ENCODE peak calls at places on chromosomes 2 and 18, in six cellular contexts. Z, H, M, P, V and L are unnamed samples.
A peak's percentile ranks its signal among the peaks of the same experiment; 100 is the strongest.

GRCh38 chr2:46317092-46317486 is 19.9 kb downstream of the EPAS1 start:
- DNase-seq in H (no peak), P (no peak), Z (no peak), M (no peak), V (no peak), L (no peak)

GRCh38 chr18:2303517-2304238 is 267.6 kb downstream of the METTL4 start:
- DNase-seq in V (no peak), P (no peak), H (no peak), Z (no peak), M (no peak), L (no peak)

GRCh38 chr2:26243643-26244478 is 571 bp downstream of the HADHA start:
- DNase-seq in V (no peak), M (peak; percentile 77), P (no peak), Z (no peak), H (no peak), L (peak; percentile 64)

GRCh38 chr2:60957643-60958042 is 59.9 kb upstream of the PEX13 start:
- DNase-seq in H (no peak), V (no peak), Z (no peak), M (no peak), P (no peak), L (no peak)

GRCh38 chr2:54770211-54770610 is 46.7 kb downstream of the EML6 start:
- DNase-seq in V (no peak), P (no peak), Z (no peak), H (no peak), M (no peak), L (no peak)

GRCh38 chr2:120287183-120288015 is 34.7 kb downstream of the RALB start:
- DNase-seq in H (no peak), V (no peak), P (no peak), M (peak; percentile 36), Z (no peak), L (no peak)

GRCh38 chr2:9166579-9167392 is 39.8 kb upstream of the ASAP2 start:
- DNase-seq in H (no peak), V (no peak), Z (no peak), M (no peak), P (no peak), L (no peak)

GRCh38 chr18:3596324-3597158 is 146.6 kb downstream of the TGIF1 start:
- DNase-seq in M (peak; percentile 84), Z (peak; percentile 77), P (no peak), H (peak; percentile 43), V (no peak), L (no peak)

GRCh38 chr2:161992526-161992925 is 81.5 kb downstream of the DPP4 start:
- DNase-seq in P (no peak), Z (no peak), M (no peak), H (no peak), V (no peak), L (no peak)

GRCh38 chr2:1591978-1592907 is 152.1 kb downstream of the PXDN start:
- DNase-seq in M (peak; percentile 25), H (peak; percentile 76), P (peak; percentile 36), Z (peak; percentile 92), V (no peak), L (peak; percentile 89)

GRCh38 chr2:238162516-238163441 is 4.0 kb downstream of the ERFE start:
- DNase-seq in M (no peak), P (no peak), V (no peak), H (no peak), Z (no peak), L (peak; percentile 5)

GRCh38 chr2:230905448-230906430 is 19.3 kb downstream of the GPR55 start:
- DNase-seq in P (no peak), Z (peak; percentile 48), V (no peak), M (peak; percentile 80), H (no peak), L (peak; percentile 41)

GRCh38 chr2:229641676-229642075 is 72.7 kb downstream of the DNER start:
- DNase-seq in P (no peak), Z (no peak), M (no peak), H (no peak), V (no peak), L (no peak)
- TF ChIP-seq CTCF in P (peak; percentile 15), Z (no peak), M (no peak), H (no peak), V (no peak), L (no peak)

GRCh38 chr2:3689998-3690748 is 13.2 kb upstream of the DCDC2C start:
- DNase-seq in M (no peak), H (no peak), Z (no peak), P (no peak), V (no peak), L (no peak)

GRCh38 chr2:3696542-3696941 is 6.8 kb upstream of the DCDC2C start:
- DNase-seq in P (no peak), M (no peak), H (no peak), Z (no peak), V (no peak), L (no peak)

GRCh38 chr2:3692375-3692774 is 11.0 kb upstream of the DCDC2C start:
- DNase-seq in P (no peak), Z (no peak), V (no peak), M (peak; percentile 48), H (no peak), L (no peak)
- TF ChIP-seq CTCF in P (peak; percentile 63), Z (no peak), V (peak; percentile 6), M (peak; percentile 46), H (peak; percentile 44), L (no peak)

GRCh38 chr2:112958428-112959108 is 19.2 kb upstream of the IL36G start:
- DNase-seq in V (peak; percentile 74), P (no peak), Z (no peak), M (peak; percentile 90), H (no peak), L (no peak)

GRCh38 chr2:112960230-112960825 is 17.5 kb upstream of the IL36G start:
- DNase-seq in P (no peak), Z (no peak), M (no peak), H (no peak), V (peak; percentile 60), L (no peak)

GRCh38 chr2:112957511-112957910 is 20.3 kb upstream of the IL36G start:
- DNase-seq in P (no peak), M (no peak), H (no peak), V (no peak), Z (no peak), L (no peak)

GRCh38 chr2:112962308-112963175 is 15.3 kb upstream of the IL36G start:
- DNase-seq in P (no peak), H (no peak), V (peak; percentile 45), M (no peak), Z (no peak), L (no peak)

GRCh38 chr2:112959109-112959591 is 18.7 kb upstream of the IL36G start:
- DNase-seq in Z (no peak), P (no peak), M (peak; percentile 35), H (no peak), V (peak; percentile 57), L (no peak)
- TF ChIP-seq CTCF in Z (no peak), P (peak; percentile 34), M (no peak), H (no peak), V (no peak), L (no peak)

DNA sequence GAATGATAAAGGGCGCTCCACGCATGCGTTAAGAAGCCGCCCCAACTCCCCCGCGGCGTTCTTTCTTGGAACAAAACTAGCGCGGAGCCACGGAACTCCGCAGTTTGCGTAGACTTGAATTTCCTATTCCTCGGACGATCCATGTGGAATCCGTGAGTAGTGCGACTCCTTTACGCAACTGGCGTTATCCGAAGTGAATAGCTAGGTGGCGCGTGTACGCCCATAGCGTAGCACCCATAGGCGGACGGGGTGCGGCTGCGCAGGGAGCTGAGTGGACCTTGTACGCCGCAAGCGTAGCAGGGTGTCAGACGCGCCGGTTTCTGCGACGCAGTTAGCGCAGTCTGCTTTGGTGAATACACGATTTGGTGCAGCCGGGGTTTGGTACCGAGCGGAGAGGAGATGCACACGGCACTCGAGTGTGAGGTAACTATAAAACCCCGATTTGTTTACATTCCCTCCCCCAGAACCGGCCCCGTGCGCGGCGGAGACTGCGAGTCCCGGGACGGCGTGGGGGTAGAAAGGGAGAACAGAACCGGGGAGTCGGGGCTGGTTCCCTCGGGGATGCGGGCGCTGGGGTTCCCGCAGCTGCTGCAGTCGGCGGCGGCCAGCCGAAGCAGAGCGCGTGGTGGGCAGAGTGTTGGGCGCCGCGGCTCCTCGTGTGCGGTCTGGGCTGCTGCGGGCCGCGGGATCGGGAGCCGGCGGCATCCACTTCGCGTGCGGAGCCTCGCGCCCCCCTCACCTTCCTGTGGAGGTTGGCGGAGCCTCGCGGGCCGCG is at the start of gene SLC39A10:
- DNase-seq in P (peak; percentile 97), H (peak; percentile 97), M (peak; percentile 98), Z (peak; percentile 99), V (peak; percentile 99), L (peak; percentile 99)
- TF ChIP-seq CTCF in P (no peak), H (peak; percentile 40), M (no peak), Z (peak; percentile 43), V (peak; percentile 41), L (peak; percentile 4)

DNA sequence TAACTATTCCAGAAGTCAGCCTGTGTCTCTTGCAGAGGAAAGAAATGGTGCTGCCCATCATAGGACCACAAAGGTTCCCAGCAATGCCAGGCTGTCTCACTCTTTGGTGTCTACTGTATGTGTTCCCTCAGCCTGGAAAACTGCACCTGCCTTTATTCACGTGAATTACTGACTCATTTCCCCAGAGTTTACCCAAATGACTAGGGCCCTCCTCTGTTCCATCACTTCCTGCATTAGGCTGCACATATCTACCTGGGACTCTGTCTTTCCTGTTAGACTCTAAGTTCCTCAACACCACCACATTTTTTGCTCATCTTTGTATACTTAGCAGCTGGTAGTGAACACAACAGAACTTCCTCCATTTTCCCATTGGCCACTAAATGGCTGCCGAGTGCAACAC is 188.3 kb downstream of the FHOD3 start:
- DNase-seq in V (no peak), Z (no peak), H (no peak), M (no peak), P (no peak), L (peak; percentile 31)
- TF ChIP-seq CTCF in V (no peak), Z (no peak), H (no peak), M (no peak), P (no peak), L (no peak)

GRCh38 chr2:30108192-30108591 is 38.6 kb upstream of the YPEL5 start:
- DNase-seq in M (peak; percentile 11), V (peak; percentile 86), Z (no peak), P (no peak), H (no peak), L (no peak)
- TF ChIP-seq CTCF in M (no peak), V (no peak), Z (no peak), P (no peak), H (no peak), L (no peak)